ENCODE peak calls at places on chromosome 13, in seven cellular contexts. H is IMR-90, Z is trophoblast cell, K is neuronal stem cell, M is mesendoderm, Y is H9, W is H1. N is an unnamed sample.

GRCh38 chr13:31870511-31870910 is 131.2 kb downstream of the RXFP2 start:
- DNase-seq in H (no peak), Z (no peak), K (no peak), M (no peak), Y (no peak), W (no peak), N (no peak)

GRCh38 chr13:24064258-24064860 is 96.2 kb upstream of the SPATA13 start:
- DNase-seq in H (no peak), Z (no peak), K (no peak), M (no peak), Y (no peak), W (no peak), N (no peak)

GRCh38 chr13:103067751-103068563 is 1.7 kb upstream of the SLC10A2 start:
- DNase-seq in H (no peak), Z (no peak), K (no peak), M (peak), Y (peak), W (peak), N (no peak)

GRCh38 chr13:41193469-41193868 is 900 bp downstream of the KBTBD7 start:
- DNase-seq in H (no peak), Z (no peak), K (no peak), M (no peak), Y (no peak), W (no peak), N (no peak)

GRCh38 chr13:70960841-70961443 is 852.7 kb upstream of the KLHL1 start:
- DNase-seq in H (peak), Z (no peak), K (peak), M (peak), Y (no peak), W (no peak), N (peak)

GRCh38 chr13:97875218-97875617 is 78.3 kb upstream of the IPO5 start:
- DNase-seq in H (no peak), Z (no peak), K (no peak), M (peak), Y (no peak), W (peak), N (no peak)

GRCh38 chr13:61316647-61317046 is 99.0 kb downstream of the PCDH20 start:
- DNase-seq in H (no peak), Z (no peak), K (no peak), M (peak), Y (peak), W (no peak), N (no peak)

GRCh38 chr13:46476174-46476573 is 76.8 kb upstream of the LRCH1 start:
- DNase-seq in H (no peak), Z (no peak), K (no peak), M (no peak), Y (no peak), W (no peak), N (no peak)

GRCh38 chr13:67045357-67045756 is 184.8 kb downstream of the PCDH9 start:
- DNase-seq in H (no peak), Z (no peak), K (no peak), M (no peak), Y (no peak), W (no peak), N (no peak)

GRCh38 chr13:79772811-79773210 is 291.9 kb downstream of the NDFIP2 start:
- DNase-seq in H (no peak), Z (no peak), K (no peak), M (no peak), Y (no peak), W (no peak), N (no peak)

GRCh38 chr13:112814905-112815585 is 125.2 kb downstream of the ATP11A start:
- DNase-seq in H (peak), Z (no peak), K (no peak), M (no peak), Y (no peak), W (no peak), N (peak)

GRCh38 chr13:49411353-49411752 is 32.5 kb downstream of the CAB39L start:
- DNase-seq in H (no peak), Z (no peak), K (no peak), M (no peak), Y (no peak), W (no peak), N (no peak)
- H2BK120ac ChIP-seq in H (no peak), Z (no peak), K (no peak), M (no peak), Y (no peak), W (no peak), N (no peak)

DNA sequence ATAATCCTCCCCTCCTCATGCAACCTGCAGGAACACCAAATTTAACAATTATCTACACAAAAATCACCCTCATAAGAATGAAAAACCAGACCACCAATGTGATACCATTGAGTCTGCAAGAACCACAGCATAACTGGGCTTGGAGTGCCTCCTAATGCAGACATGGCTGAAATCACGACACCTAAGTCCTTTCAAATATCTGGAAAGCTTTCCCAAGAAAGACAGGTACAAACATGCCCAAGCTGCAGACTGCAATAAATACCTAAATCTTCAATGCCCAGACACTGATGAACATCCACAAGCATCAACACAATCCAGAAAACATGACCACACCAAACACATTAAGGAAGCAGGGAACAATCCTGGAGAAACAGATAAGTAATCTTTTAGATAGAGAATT is 417.1 kb downstream of the LMO7 start:
- DNase-seq in H (no peak), Z (no peak), K (no peak), M (peak), Y (no peak), W (no peak), N (no peak)
- H3K4ac ChIP-seq in H (no peak), Z (no peak), K (no peak), M (no peak), Y (no peak), W (no peak), N (no peak)

GRCh38 chr13:25225970-25226369 is 53.9 kb upstream of the AMER2 start:
- DNase-seq in H (no peak), Z (no peak), K (no peak), M (no peak), Y (no peak), W (no peak), N (no peak)
- H2BK5ac ChIP-seq in H (no peak), Z (no peak), K (no peak), M (no peak), Y (no peak), W (no peak), N (no peak)

GRCh38 chr13:91771229-91771628 is 372.8 kb downstream of the GPC5 start:
- DNase-seq in H (no peak), Z (no peak), K (no peak), M (no peak), Y (no peak), W (no peak), N (no peak)
- H2BK120ac ChIP-seq in H (no peak), Z (no peak), K (no peak), M (no peak), Y (no peak), W (no peak), N (no peak)

DNA sequence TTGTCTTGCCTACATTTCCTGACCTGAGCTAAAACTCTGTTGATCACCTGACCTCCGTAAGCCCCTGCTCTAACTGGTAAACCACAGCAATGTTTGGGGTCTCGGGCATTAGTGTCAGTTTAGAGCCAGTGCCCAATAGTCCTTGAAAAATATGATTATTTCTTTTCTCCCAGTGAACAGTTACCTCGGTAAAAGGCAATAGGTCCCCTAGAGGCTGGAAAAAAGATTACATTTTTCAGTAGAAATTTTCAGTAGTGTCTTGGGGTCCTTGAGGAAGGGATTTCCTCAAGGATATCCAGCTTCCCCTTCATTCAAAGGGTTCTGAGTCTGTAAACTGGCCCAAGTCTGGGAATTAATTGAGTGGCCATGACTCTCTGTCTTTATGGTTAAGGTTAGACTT is 177.5 kb downstream of the SLC7A1 start:
- DNase-seq in H (no peak), Z (no peak), K (no peak), M (no peak), Y (no peak), W (no peak), N (no peak)
- H3K4ac ChIP-seq in H (no peak), Z (no peak), K (no peak), M (no peak), Y (no peak), W (no peak), N (no peak)

DNA sequence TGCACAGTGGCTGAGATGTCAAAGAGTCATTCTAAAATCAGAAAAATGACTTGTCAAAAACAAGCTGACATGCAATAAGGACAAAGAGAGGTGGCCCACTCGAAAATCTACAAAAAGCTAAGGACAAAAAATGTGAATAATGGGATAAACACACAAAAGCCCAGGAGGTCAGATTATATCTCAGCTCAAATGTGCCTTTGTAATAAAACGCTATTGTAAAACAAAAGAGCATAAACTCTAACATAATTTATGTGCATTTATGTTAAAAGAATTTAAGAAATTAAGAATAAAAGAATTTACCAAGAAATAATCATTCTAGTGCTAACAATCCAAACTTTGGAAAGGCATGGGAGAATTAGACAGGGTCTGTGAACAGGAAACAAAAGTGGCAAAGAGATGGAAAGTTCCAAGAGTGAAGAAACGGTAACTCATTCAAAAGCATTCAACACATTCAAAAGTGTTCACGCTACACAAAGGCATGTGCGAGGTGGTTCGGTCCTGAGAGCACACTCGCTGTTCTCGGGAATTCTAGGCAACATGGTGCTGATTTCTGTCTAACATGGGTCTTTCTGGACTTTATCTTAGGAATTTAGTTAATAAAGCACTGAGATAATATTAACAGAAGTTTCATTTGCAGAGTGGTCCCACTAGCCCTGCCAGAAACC is 197.7 kb downstream of the KATNAL1 start:
- DNase-seq in H (no peak), Z (no peak), K (no peak), M (no peak), Y (no peak), W (no peak), N (no peak)
- H2BK5ac ChIP-seq in H (no peak), Z (peak), K (no peak), M (no peak), Y (no peak), W (no peak), N (no peak)

GRCh38 chr13:52001120-52001731 is 10.0 kb downstream of the ATP7B start:
- DNase-seq in H (peak), Z (no peak), K (no peak), M (peak), Y (no peak), W (no peak), N (peak)
- H2BK120ac ChIP-seq in H (no peak), Z (no peak), K (no peak), M (no peak), Y (no peak), W (no peak), N (no peak)

DNA sequence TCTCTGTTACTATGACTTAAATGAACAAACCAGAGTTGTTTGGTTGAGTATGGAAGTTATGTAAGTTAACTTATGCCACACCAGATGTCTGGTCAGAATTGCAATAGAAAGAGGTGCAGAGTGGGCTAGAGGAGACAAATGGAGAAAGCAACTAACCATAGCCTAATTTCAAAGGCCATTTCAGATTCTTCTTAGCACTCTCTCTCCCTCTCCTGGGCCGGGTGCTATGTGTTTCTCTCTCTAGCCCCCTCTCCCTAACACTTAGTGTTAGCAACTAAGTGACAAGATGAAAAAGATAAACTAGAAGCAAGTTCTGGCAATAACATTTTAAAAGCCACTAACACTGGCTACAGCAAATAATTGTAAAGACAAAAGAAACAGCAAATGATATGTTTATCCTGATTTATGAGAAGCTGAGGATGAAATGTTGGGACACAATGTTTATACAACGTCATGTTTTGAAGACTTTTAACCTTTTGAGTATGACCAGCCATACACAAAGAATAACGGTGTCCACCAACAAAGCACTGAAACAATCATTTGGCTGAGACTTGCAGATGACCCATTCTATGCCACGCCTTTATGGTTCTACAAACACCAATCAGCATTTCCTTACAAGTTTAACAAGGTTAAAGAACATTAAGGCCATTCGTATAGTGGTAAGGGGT is 18.6 kb downstream of the SERPINE3 start:
- DNase-seq in H (no peak), Z (no peak), K (no peak), M (peak), Y (no peak), W (no peak), N (peak)
- H3K4ac ChIP-seq in H (no peak), Z (no peak), K (no peak), M (no peak), Y (no peak), W (no peak), N (no peak)

DNA sequence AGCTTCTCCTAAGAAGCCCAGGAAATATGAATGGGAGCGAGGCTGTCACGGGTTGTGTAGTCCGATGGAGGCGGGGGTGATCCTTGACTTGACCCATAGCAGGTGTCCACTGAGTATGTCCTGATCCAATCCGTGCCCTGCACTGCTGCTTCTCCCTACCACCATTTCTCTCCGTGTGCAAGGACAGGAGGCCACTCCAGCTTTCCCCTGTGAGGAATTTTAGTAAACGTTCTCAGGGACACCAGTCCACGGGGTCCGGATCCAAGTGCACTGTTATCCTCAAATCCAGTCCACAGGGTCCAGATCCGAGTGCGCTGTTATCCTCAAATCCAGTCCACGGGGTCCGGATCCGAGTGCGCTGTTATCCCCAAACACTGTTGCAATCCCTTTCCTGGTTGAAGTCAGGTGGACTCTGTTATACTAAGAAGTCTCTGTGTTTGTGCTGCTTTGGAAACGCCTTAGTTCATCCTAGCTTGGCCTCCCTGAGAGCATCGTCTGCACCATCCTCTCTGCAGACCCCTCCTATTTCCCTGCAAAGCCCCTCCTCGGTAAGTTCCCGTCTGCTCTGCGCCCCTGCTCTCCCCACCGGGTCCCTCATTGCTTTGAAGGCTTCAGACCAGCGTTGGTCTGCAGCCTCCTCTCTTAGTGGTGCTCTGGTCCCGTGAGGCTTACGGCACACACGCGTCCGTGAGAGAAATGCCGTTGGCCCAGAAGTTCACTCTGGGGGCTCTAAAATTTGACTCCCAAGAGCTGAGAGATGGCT is 303.5 kb downstream of the TEX29 start:
- DNase-seq in H (no peak), Z (no peak), K (no peak), M (no peak), Y (peak), W (peak), N (no peak)
- H2BK5ac ChIP-seq in H (no peak), Z (no peak), K (no peak), M (no peak), Y (no peak), W (no peak), N (no peak)

GRCh38 chr13:94390881-94391280 is 88.6 kb downstream of the DCT start:
- DNase-seq in H (peak), Z (no peak), K (no peak), M (peak), Y (no peak), W (no peak), N (no peak)

GRCh38 chr13:94400874-94401273 is 78.6 kb downstream of the DCT start:
- DNase-seq in H (no peak), Z (no peak), K (no peak), M (no peak), Y (no peak), W (no peak), N (no peak)

GRCh38 chr13:94395889-94396288 is 83.6 kb downstream of the DCT start:
- DNase-seq in H (no peak), Z (no peak), K (no peak), M (no peak), Y (no peak), W (no peak), N (no peak)
- H2BK120ac ChIP-seq in H (no peak), Z (no peak), K (no peak), M (no peak), Y (no peak), W (no peak), N (no peak)

N was measured in mesenchymal stem cell.